ENCODE peak calls at places on chromosomes 11 and 22, in eight cellular contexts. K is stimulated activated CD8-positive, alpha-beta memory T cell treated with anti-CD3 and anti-CD28 coated beads, Interleukin-4, amount 100 ng/mL, for 1 hour; N is foreskin fibroblast; Y is stimulated activated naive CD8-positive, alpha-beta T cell treated with anti-CD3 and anti-CD28 coated beads, Interleukin-15, Interleukin-2, amounts not matched to agents 100 U/mL and 50 U/mL, for 24 hours; B is occipital lobe; C is fibroblast of mammary gland; H is neural progenitor cell; P is ACHN. Q is an unnamed sample.

GRCh38 chr11:94897330-94897768 is 76.0 kb downstream of the CWC15 start:
- DNase-seq in K (no peak), N (no peak), Y (peak), B (peak), C (peak), H (peak), P (peak), Q (peak)

GRCh38 chr11:74018331-74019005 is 9.6 kb upstream of the UCP3 start:
- DNase-seq in K (no peak), N (peak), Y (no peak), B (peak), C (peak), H (no peak), P (no peak), Q (peak)

GRCh38 chr11:116472661-116473060 is 300.1 kb downstream of the BUD13 start:
- DNase-seq in K (no peak), N (no peak), Y (no peak), B (no peak), C (no peak), H (no peak), P (no peak), Q (no peak)

GRCh38 chr11:1382429-1382828 is 7.3 kb upstream of the BRSK2 start:
- DNase-seq in K (no peak), N (no peak), Y (no peak), B (no peak), C (no peak), H (no peak), P (no peak), Q (no peak)

GRCh38 chr11:72228844-72229231 is 4.3 kb downstream of the INPPL1 start:
- DNase-seq in K (no peak), N (no peak), Y (no peak), B (no peak), C (no peak), H (no peak), P (no peak), Q (no peak)

GRCh38 chr11:124041254-124041653 is at the start of gene OR10G7:
- DNase-seq in K (no peak), N (no peak), Y (no peak), B (no peak), C (no peak), H (no peak), P (no peak), Q (no peak)

GRCh38 chr11:65719887-65720236 is 736 bp downstream of the RNASEH2C start:
- DNase-seq in K (no peak), N (peak), Y (peak), B (no peak), C (peak), H (no peak), P (no peak), Q (peak)

GRCh38 chr11:44016129-44016528 is 31.7 kb upstream of the ACCSL start:
- DNase-seq in K (no peak), N (peak), Y (no peak), B (no peak), C (peak), H (no peak), P (no peak), Q (peak)

GRCh38 chr11:68266121-68266891 is 5.5 kb downstream of the C11orf24 start:
- DNase-seq in K (no peak), N (no peak), Y (no peak), B (peak), C (no peak), H (no peak), P (no peak), Q (no peak)

GRCh38 chr11:3127706-3128355 is 37.3 kb downstream of the OSBPL5 start:
- DNase-seq in K (no peak), N (no peak), Y (no peak), B (no peak), C (no peak), H (no peak), P (no peak), Q (no peak)

GRCh38 chr11:69801513-69802335 is 17.5 kb downstream of the FGF3 start:
- DNase-seq in K (no peak), N (no peak), Y (peak), B (no peak), C (no peak), H (peak), P (peak), Q (no peak)

GRCh38 chr11:97667057-97667456 is 1277.2 kb downstream of the JRKL start:
- DNase-seq in K (no peak), N (no peak), Y (no peak), B (no peak), C (no peak), H (no peak), P (no peak), Q (no peak)

GRCh38 chr11:995752-996420 is 40.6 kb downstream of the MUC6 start:
- DNase-seq in K (no peak), N (no peak), Y (no peak), B (no peak), C (peak), H (peak), P (no peak), Q (no peak)

GRCh38 chr22:27247691-27248434 is 553.7 kb downstream of the MN1 start:
- DNase-seq in K (no peak), N (no peak), Y (no peak), B (no peak), C (peak), H (no peak), P (no peak), Q (no peak)

GRCh38 chr11:115316682-115317081 is 187.5 kb downstream of the CADM1 start:
- DNase-seq in K (no peak), N (no peak), Y (no peak), B (no peak), C (no peak), H (no peak), P (no peak), Q (no peak)

GRCh38 chr11:126115820-126116319 is 53.2 kb upstream of the CDON start:
- DNase-seq in K (no peak), N (peak), Y (no peak), B (no peak), C (peak), H (peak), P (peak), Q (peak)